ENCODE peak calls at places on chromosomes 11 and 22, in ten cellular contexts. D is AG08396; Q is progenitor cell of endocrine pancreas; L is H9; G is iPS-NIHi11; Y is HT1080; P is central memory CD8-positive, alpha-beta T cell; H is heart right ventricle; K is A549; A is mucosa of descending colon. R is an unnamed sample.

GRCh38 chr11:84887055-84887629 is 740.0 kb downstream of the DLG2 start:
- DNase-seq in Q (no peak), Y (no peak), P (no peak), L (no peak), D (no peak), H (no peak), K (no peak), A (no peak), G (no peak), R (no peak)

GRCh38 chr11:70544774-70545625 is 146.7 kb downstream of the CTTN start:
- DNase-seq in D (peak), Y (peak), H (no peak), L (peak), Q (no peak), A (no peak), G (peak), K (peak), P (no peak), R (no peak)

GRCh38 chr11:67032830-67033555 is 10.1 kb downstream of the SYT12 start:
- DNase-seq in K (peak), H (no peak), Y (peak), G (no peak), D (peak), A (no peak), P (no peak), L (no peak), Q (no peak), R (no peak)

GRCh38 chr11:47106839-47107520 is 69.7 kb downstream of the ARFGAP2 start:
- DNase-seq in P (no peak), Q (no peak), D (no peak), L (no peak), K (no peak), H (no peak), Y (no peak), G (no peak), A (no peak), R (no peak)

GRCh38 chr11:100942016-100942415 is 187.6 kb downstream of the PGR start:
- DNase-seq in P (no peak), D (no peak), A (no peak), K (no peak), Y (no peak), G (no peak), L (no peak), H (peak), Q (no peak), R (no peak)

GRCh38 chr22:35582861-35583670 is 34.1 kb downstream of the MB start:
- DNase-seq in D (peak), L (peak), Q (peak), K (peak), P (peak), G (peak), H (peak), A (no peak), Y (peak), R (peak)

GRCh38 chr11:25794804-25795203 is 537.1 kb upstream of the ANO3 start:
- DNase-seq in Q (no peak), Y (no peak), D (no peak), L (peak), A (no peak), H (no peak), K (no peak), G (peak), P (no peak), R (no peak)

GRCh38 chr11:68828155-68828931 is 13.4 kb downstream of the CPT1A start:
- DNase-seq in A (no peak), D (no peak), Q (no peak), P (no peak), L (no peak), Y (no peak), K (no peak), H (peak), G (no peak), R (no peak)

GRCh38 chr11:47179655-47179991 is 2.9 kb upstream of the ARFGAP2 start:
- DNase-seq in G (peak), P (no peak), Q (peak), L (peak), K (peak), H (no peak), A (no peak), Y (peak), D (peak), R (no peak)

GRCh38 chr22:48391820-48392219 is 1435.9 kb downstream of the BRD1 start:
- DNase-seq in L (no peak), D (no peak), Y (no peak), H (no peak), K (no peak), Q (no peak), A (no peak), G (no peak), P (no peak), R (no peak)

GRCh38 chr11:74330065-74330858 is 18.8 kb upstream of the P4HA3 start:
- DNase-seq in L (no peak), A (no peak), G (no peak), K (no peak), D (peak), P (no peak), H (no peak), Y (peak), Q (no peak), R (no peak)

GRCh38 chr11:36057372-36058045 is 113.6 kb downstream of the LDLRAD3 start:
- DNase-seq in P (no peak), L (no peak), K (no peak), Y (no peak), Q (no peak), D (no peak), H (no peak), A (no peak), G (no peak), R (no peak)

GRCh38 chr22:44170470-44170869 is 10.3 kb upstream of the PARVG start:
- DNase-seq in H (no peak), K (no peak), D (no peak), P (no peak), A (no peak), G (no peak), Y (no peak), L (no peak), Q (no peak), R (no peak)

GRCh38 chr11:116096596-116096995 is 592.4 kb upstream of the CADM1 start:
- DNase-seq in L (no peak), Y (no peak), A (no peak), H (no peak), Q (no peak), K (no peak), D (no peak), G (no peak), P (no peak), R (no peak)

GRCh38 chr11:706439-706956 is 467 bp downstream of the EPS8L2 start:
- DNase-seq in H (no peak), G (no peak), P (no peak), K (peak), A (peak), D (peak), L (peak), Q (no peak), Y (peak), R (no peak)

GRCh38 chr11:116955548-116955947 is 118.1 kb upstream of the APOA1 start:
- DNase-seq in P (no peak), Q (no peak), H (no peak), G (no peak), L (no peak), D (no peak), K (no peak), A (no peak), Y (no peak), R (no peak)

GRCh38 chr22:48807155-48807554 is 1020.5 kb downstream of the BRD1 start:
- DNase-seq in G (no peak), L (no peak), D (no peak), Y (no peak), H (no peak), A (no peak), K (no peak), Q (no peak), P (no peak), R (no peak)

GRCh38 chr11:107457205-107457557 is 444 bp downstream of the CWF19L2 start:
- DNase-seq in H (no peak), P (peak), L (no peak), D (peak), G (peak), Q (no peak), Y (no peak), A (no peak), K (no peak), R (no peak)

GRCh38 chr11:45108070-45109064 is 38.1 kb upstream of the PRDM11 start:
- DNase-seq in H (no peak), P (no peak), K (no peak), Y (no peak), A (no peak), L (no peak), D (no peak), G (no peak), Q (no peak), R (no peak)

GRCh38 chr11:19242184-19242932 is 1.6 kb upstream of the E2F8 start:
- DNase-seq in K (no peak), G (peak), P (no peak), L (peak), Q (peak), H (no peak), D (peak), A (peak), Y (no peak), R (no peak)

GRCh38 chr22:33600113-33600512 is 320.2 kb downstream of the LARGE1 start:
- DNase-seq in Y (no peak), G (no peak), D (no peak), H (no peak), L (no peak), P (no peak), K (no peak), A (no peak), Q (no peak), R (no peak)

GRCh38 chr11:76673164-76674142 is 2.9 kb upstream of the LRRC32 start:
- DNase-seq in Q (no peak), L (no peak), D (no peak), A (no peak), K (no peak), H (no peak), Y (no peak), G (no peak), P (no peak), R (no peak)